ENCODE peak calls at places on chromosomes 16 and 17, in four cellular contexts. H, X, F and N are unnamed samples.

GRCh38 chr16:80991792-80992430 is 14.8 kb downstream of the CMC2 start:
- DNase-seq in H (no peak), F (no peak), X (no peak), N (no peak)

GRCh38 chr17:58383892-58384462 is 32.0 kb upstream of the SUPT4H1 start:
- DNase-seq in X (no peak), H (no peak), F (no peak), N (no peak)

GRCh38 chr16:67800252-67801046 is 5.9 kb downstream of the RANBP10 start:
- DNase-seq in F (no peak), H (no peak), X (no peak), N (no peak)

GRCh38 chr16:68064791-68065365 is 20.3 kb upstream of the NFATC3 start:
- DNase-seq in H (peak), X (peak), F (peak), N (peak)

GRCh38 chr16:73306901-73307413 is 259.0 kb upstream of the ZFHX3 start:
- DNase-seq in H (no peak), F (no peak), X (no peak), N (no peak)

GRCh38 chr16:79647586-79647985 is 47.0 kb upstream of the MAF start:
- DNase-seq in F (no peak), H (no peak), X (no peak), N (no peak)

GRCh38 chr16:86396918-86397317 is 113.4 kb upstream of the FOXF1 start:
- DNase-seq in X (no peak), F (no peak), H (peak), N (no peak)

GRCh38 chr17:51354908-51355307 is 94.6 kb downstream of the UTP18 start:
- DNase-seq in X (no peak), F (no peak), H (no peak), N (no peak)

GRCh38 chr17:57357830-57358426 is 101.6 kb downstream of the MSI2 start:
- DNase-seq in X (no peak), H (peak), F (no peak), N (no peak)

GRCh38 chr17:62587554-62587953 is 39.9 kb upstream of the MRC2 start:
- DNase-seq in F (no peak), X (no peak), H (no peak), N (no peak)

GRCh38 chr17:17156511-17156910 is 49.6 kb downstream of the PLD6 start:
- DNase-seq in X (no peak), F (no peak), H (no peak), N (no peak)

GRCh38 chr17:61638087-61638486 is 47.1 kb upstream of the NACA2 start:
- DNase-seq in X (no peak), F (no peak), H (no peak), N (no peak)

GRCh38 chr17:56629450-56630187 is 36.1 kb downstream of the NOG start:
- DNase-seq in F (no peak), H (no peak), X (no peak), N (no peak)

GRCh38 chr17:59506907-59507726 is 58.3 kb upstream of the DHX40 start:
- DNase-seq in H (no peak), X (no peak), F (no peak), N (no peak)

GRCh38 chr17:234163-235047 is 53.0 kb upstream of the DOC2B start:
- DNase-seq in F (no peak), H (peak), X (no peak), N (no peak)

GRCh38 chr17:53061446-53061845 is 761.3 kb upstream of the KIF2B start:
- DNase-seq in H (no peak), F (no peak), X (no peak), N (no peak)

GRCh38 chr17:50539762-50540440 is 7.1 kb upstream of the SPATA20 start:
- DNase-seq in H (peak), F (peak), X (no peak), N (no peak)

GRCh38 chr16:11355862-11356261 is 10.6 kb downstream of the RMI2 start:
- DNase-seq in X (no peak), H (no peak), F (no peak), N (no peak)

GRCh38 chr16:70159355-70160348 is 13.9 kb upstream of the CLEC18C start:
- DNase-seq in H (no peak), X (no peak), F (no peak), N (no peak)

GRCh38 chr17:3815925-3816324 is 14.9 kb upstream of the ITGAE start:
- DNase-seq in H (no peak), X (no peak), F (no peak), N (no peak)

DNA sequence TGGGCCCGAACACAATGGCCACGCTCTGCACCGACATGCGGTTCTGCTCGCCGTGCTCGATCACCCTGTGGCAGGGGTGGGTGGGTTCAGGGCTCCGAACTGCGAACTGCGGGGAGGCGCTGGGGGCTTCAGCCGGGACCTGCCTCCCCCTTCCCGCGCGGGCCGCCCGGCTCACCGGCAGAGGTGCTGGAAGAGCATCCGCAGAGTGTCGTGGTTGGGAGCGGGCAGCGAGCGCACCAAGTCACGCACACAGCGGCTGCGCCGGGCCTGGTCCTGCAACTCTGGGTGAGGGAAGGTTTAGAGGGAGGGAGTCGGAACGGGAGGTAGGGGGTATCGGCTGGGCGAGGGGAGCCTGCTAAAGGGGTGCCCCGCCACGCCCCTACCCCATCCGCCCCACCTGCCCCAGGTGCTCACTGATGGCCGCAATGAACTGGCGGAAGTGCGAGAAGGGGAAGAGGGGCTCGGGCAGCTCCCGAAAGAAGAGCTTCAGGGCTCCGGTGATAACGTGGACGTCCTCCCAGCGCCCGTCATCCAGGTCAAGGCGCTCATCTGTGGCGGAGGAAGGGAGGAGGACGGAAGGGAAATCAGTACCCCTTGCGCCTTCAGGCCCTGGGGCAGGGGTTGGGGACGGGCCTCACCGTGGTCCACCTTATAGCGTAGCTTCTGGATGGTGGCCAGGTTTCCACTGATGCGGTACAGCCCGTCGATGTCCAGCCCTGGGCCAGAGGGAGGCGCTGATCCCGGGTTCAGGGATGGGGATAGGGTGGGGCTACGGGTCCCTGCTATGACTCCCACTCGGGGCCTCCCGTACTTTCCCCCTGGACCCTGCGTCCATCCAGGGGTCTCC is 36.9 kb downstream of the ARHGAP27 start:
- DNase-seq in H (no peak), F (no peak), X (no peak), N (no peak)
- H3K4me3 ChIP-seq in H (no peak), F (peak), X (peak), N (no peak)

DNA sequence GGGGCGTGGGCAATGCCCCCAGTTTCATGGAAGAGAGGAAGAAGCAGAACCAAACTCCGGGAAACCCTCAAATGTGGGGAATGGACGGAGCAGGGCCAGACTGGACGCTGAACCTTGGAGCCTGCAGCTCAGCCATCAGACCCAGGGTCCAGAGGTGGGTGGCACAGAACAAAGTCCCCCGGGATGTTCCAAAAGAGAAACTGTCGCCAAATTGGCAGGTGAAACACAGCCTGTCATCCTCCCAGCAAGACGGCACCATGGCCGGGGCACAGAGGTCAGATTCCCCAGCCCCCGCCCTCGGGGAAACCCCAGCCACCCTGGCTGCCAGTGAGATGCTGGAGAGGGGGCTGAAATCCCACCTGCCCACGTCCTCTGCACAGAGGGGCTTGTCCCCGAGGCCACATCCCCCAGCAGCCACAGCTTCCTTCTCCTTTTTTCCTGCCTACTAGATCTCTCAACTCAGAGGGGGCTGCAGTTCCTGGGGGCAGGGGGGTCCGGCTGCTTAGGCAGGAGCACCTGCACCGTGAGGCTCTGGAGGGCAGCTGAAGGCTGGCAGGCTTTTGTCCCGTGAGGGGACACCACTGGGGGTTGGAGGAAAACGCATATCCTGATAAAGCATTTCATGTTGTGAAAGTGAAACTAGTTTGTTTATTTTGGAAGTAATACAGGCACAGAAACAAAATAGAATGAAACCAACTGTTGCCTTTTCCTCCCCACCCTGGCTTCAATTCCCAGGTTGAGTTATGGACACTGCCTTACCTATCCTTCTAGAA is 1.2 kb upstream of the SECTM1 start:
- DNase-seq in F (no peak), X (no peak), H (no peak), N (peak)
- TF ChIP-seq POLR2A in F (no peak), X (no peak), H (peak), N (no peak)

DNA sequence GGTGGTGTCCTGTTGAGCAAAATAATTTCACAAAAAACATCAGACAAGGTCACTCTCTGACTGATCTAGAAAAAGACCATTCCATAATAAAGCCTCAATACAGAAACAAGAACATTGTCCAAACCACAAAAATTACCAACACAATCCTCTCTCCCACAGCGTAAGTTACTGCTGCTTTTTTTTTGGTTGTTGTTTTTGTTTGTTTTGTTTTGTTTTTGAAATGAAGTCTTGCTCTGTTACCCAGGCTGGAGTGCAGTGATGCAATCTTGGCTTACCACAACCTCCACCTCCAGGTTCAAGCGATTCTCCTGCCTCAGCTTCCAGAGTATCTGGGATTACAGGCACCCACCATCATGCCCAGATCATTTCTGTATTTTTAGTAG is 1.5 kb upstream of the KCTD13 start:
- DNase-seq in F (no peak), X (no peak), H (no peak), N (no peak)
- H3K4me3 ChIP-seq in F (no peak), X (no peak), H (no peak), N (no peak)

GRCh38 chr17:38451840-38452529 is 23.7 kb downstream of the ARHGAP23 start:
- DNase-seq in H (no peak), X (no peak), F (no peak), N (no peak)
- TF ChIP-seq POLR2A in H (no peak), X (no peak), F (no peak), N (no peak)

GRCh38 chr16:19085679-19086200 is 18.3 kb downstream of the COQ7 start:
- DNase-seq in F (peak), H (peak), X (peak), N (peak)
- H3K4me3 ChIP-seq in F (no peak), H (peak), X (no peak), N (no peak)

GRCh38 chr16:680625-680945 is 375 bp downstream of the STUB1 start:
- DNase-seq in X (no peak), H (no peak), F (no peak), N (no peak)

GRCh38 chr16:678858-679807 is 1.1 kb upstream of the STUB1 start:
- DNase-seq in H (peak), F (peak), X (no peak), N (peak)

GRCh38 chr16:678209-678857 is 1.9 kb upstream of the STUB1 start:
- DNase-seq in X (no peak), F (no peak), H (no peak), N (no peak)

GRCh38 chr16:680967-681745 is 946 bp downstream of the STUB1 start:
- DNase-seq in X (no peak), F (peak), H (peak), N (peak)

GRCh38 chr16:679808-680624 is at the start of gene STUB1:
- DNase-seq in F (peak), X (peak), H (peak), N (peak)
- TF ChIP-seq POLR2A in F (no peak), X (peak), H (peak), N (peak)

GRCh38 chr17:33653389-33653788 is 360.3 kb upstream of the ASIC2 start:
- DNase-seq in H (no peak), X (no peak), F (no peak), N (no peak)
- H3K4me3 ChIP-seq in H (no peak), X (no peak), F (no peak), N (no peak)

DNA sequence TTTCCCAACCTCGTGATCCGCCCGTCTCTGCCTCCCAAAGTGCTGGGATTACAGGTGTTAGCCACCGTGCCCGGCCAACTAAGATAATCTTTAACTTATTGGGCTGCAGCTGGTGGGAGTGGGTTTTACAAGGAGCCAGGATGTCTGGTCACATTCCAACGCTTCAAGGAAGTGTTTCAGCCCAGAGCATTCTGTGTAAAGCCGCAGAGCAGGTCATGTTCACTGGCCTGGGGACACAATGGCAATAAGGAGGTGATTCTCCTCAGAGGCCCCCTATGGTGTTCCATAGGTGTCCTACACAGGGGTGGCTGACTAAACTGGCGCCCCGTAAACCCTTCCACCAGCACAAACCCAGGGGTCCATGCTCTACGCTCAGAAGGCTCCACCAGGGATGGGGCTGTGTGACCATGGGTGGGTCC is 1.2 kb downstream of the QPRT start:
- DNase-seq in X (no peak), H (peak), F (no peak), N (no peak)
- TF ChIP-seq POLR2A in X (no peak), H (peak), F (no peak), N (no peak)